ENCODE peak calls at places on chromosomes 1 and 21, in five cellular contexts. One of them, this sample, is unnamed.

GRCh38 chr1:206734499-206735142 is 36.0 kb upstream of the IL19 start:
- DNase-seq in transverse colon: peak; percentile 62
- DNase-seq in CD8-positive, alpha-beta T cell: peak; percentile 73
- DNase-seq in pancreas: no peak
- DNase-seq in A549: peak; percentile 78
- DNase-seq in this sample: peak; percentile 63

GRCh38 chr1:161486806-161487482 is 18.3 kb upstream of the FCGR2A start:
- DNase-seq in pancreas: no peak
- DNase-seq in transverse colon: peak; percentile 19
- DNase-seq in CD8-positive, alpha-beta T cell: peak; percentile 14
- DNase-seq in A549: peak; percentile 48
- DNase-seq in this sample: no peak

GRCh38 chr1:53410100-53410541 is 49.1 kb upstream of the DMRTB1 start:
- DNase-seq in A549: no peak
- DNase-seq in CD8-positive, alpha-beta T cell: no peak
- DNase-seq in transverse colon: no peak
- DNase-seq in pancreas: no peak
- DNase-seq in this sample: no peak

GRCh38 chr1:235532350-235532749 is 28.1 kb upstream of the B3GALNT2 start:
- DNase-seq in A549: no peak
- DNase-seq in CD8-positive, alpha-beta T cell: no peak
- DNase-seq in pancreas: no peak
- DNase-seq in transverse colon: no peak
- DNase-seq in this sample: no peak

GRCh38 chr21:34845521-34846213 is 176.9 kb downstream of the CLIC6 start:
- DNase-seq in transverse colon: peak; percentile 53
- DNase-seq in A549: no peak
- DNase-seq in pancreas: no peak
- DNase-seq in CD8-positive, alpha-beta T cell: no peak
- DNase-seq in this sample: no peak

GRCh38 chr1:98034505-98034904 is 113.7 kb upstream of the DPYD start:
- DNase-seq in A549: no peak
- DNase-seq in pancreas: no peak
- DNase-seq in CD8-positive, alpha-beta T cell: no peak
- DNase-seq in transverse colon: no peak
- DNase-seq in this sample: no peak

GRCh38 chr1:228814091-228814610 is 78.9 kb downstream of the RHOU start:
- DNase-seq in CD8-positive, alpha-beta T cell: no peak
- DNase-seq in transverse colon: no peak
- DNase-seq in A549: no peak
- DNase-seq in pancreas: no peak
- DNase-seq in this sample: no peak

GRCh38 chr1:172670316-172670715 is 11.4 kb downstream of the FASLG start:
- DNase-seq in transverse colon: no peak
- DNase-seq in pancreas: no peak
- DNase-seq in CD8-positive, alpha-beta T cell: no peak
- DNase-seq in A549: no peak
- DNase-seq in this sample: no peak

GRCh38 chr21:29308456-29308783 is 9.7 kb downstream of the BACH1 start:
- DNase-seq in transverse colon: no peak
- DNase-seq in CD8-positive, alpha-beta T cell: no peak
- DNase-seq in A549: no peak
- DNase-seq in pancreas: no peak
- DNase-seq in this sample: no peak

GRCh38 chr1:65564493-65564892 is 144.0 kb downstream of the LEPR start:
- DNase-seq in pancreas: no peak
- DNase-seq in A549: no peak
- DNase-seq in transverse colon: no peak
- DNase-seq in CD8-positive, alpha-beta T cell: no peak
- DNase-seq in this sample: no peak

DNA sequence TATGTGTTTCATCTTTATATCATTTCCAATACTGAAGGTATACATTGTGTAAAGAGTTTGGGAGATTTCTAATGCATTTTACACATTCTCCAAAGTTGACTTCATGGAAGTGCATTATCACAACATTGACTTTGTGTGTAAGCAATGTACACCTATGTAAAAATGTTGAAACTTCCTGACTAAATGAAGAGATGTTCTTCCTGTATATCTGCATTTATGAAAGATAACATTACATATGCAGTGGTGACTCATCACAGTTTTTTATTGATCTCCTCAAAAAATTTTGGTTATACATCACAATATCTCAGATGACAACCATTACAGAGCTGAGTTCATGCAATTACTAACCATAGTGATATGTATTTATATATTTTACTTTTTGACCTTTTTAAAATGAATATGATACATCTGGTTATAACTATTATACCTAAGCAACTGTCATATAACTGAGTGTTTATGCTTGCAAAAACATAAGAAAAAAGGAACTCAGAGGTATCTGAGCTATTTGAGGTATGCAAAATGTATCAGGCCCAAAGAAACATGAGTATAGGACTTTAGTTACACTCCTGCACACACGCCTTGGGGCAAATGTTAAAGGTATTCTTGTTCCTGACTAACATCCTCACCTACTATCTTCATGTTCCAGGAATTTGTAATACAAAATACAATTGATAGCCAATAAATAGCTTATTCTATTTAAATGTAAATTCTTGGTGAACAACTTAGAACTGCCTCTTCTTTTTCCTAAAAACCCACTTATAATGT is 88.2 kb upstream of the OLFM3 start:
- DNase-seq in CD8-positive, alpha-beta T cell: no peak
- DNase-seq in transverse colon: no peak
- DNase-seq in pancreas: no peak
- DNase-seq in A549: no peak
- DNase-seq in this sample: no peak
- H3K9me3 ChIP-seq in CD8-positive, alpha-beta T cell: no peaks in the 10 kb centered on the region
- H3K9me3 ChIP-seq in transverse colon: no peaks in the 10 kb centered on the region
- H3K9me3 ChIP-seq in pancreas: no peaks in the 10 kb centered on the region
- H3K9me3 ChIP-seq in A549: no peaks in the 10 kb centered on the region
- H3K9me3 ChIP-seq in this sample: no peaks in the 10 kb centered on the region

GRCh38 chr1:116740296-116740695 is 13.9 kb upstream of the CD2 start:
- DNase-seq in CD8-positive, alpha-beta T cell: no peak
- DNase-seq in transverse colon: no peak
- DNase-seq in pancreas: no peak
- DNase-seq in A549: no peak
- DNase-seq in this sample: no peak

GRCh38 chr1:116743535-116743934 is 10.7 kb upstream of the CD2 start:
- DNase-seq in pancreas: no peak
- DNase-seq in A549: no peak
- DNase-seq in CD8-positive, alpha-beta T cell: no peak
- DNase-seq in transverse colon: no peak
- DNase-seq in this sample: no peak

GRCh38 chr1:116739371-116740007 is 14.7 kb upstream of the CD2 start:
- DNase-seq in pancreas: no peak
- DNase-seq in CD8-positive, alpha-beta T cell: no peak
- DNase-seq in transverse colon: no peak
- DNase-seq in A549: no peak
- DNase-seq in this sample: no peak

GRCh38 chr1:116740726-116741125 is 13.5 kb upstream of the CD2 start:
- DNase-seq in transverse colon: no peak
- DNase-seq in A549: no peak
- DNase-seq in CD8-positive, alpha-beta T cell: no peak
- DNase-seq in pancreas: no peak
- DNase-seq in this sample: no peak

GRCh38 chr1:116741781-116742565 is 12.3 kb upstream of the CD2 start:
- DNase-seq in A549: no peak
- DNase-seq in pancreas: no peak
- DNase-seq in CD8-positive, alpha-beta T cell: no peak
- DNase-seq in transverse colon: no peak
- DNase-seq in this sample: no peak
- H3K9me3 ChIP-seq in A549: peaks cover 17% of the 10 kb centered on the region
- H3K9me3 ChIP-seq in pancreas: no peaks in the 10 kb centered on the region
- H3K9me3 ChIP-seq in CD8-positive, alpha-beta T cell: peaks cover 18% of the 10 kb centered on the region
- H3K9me3 ChIP-seq in transverse colon: peaks cover 25% of the 10 kb centered on the region
- H3K9me3 ChIP-seq in this sample: peaks cover 11% of the 10 kb centered on the region

GRCh38 chr1:16988210-16988609 is 7.8 kb upstream of the MFAP2 start:
- DNase-seq in pancreas: no peak
- DNase-seq in transverse colon: no peak
- DNase-seq in A549: no peak
- DNase-seq in CD8-positive, alpha-beta T cell: no peak
- DNase-seq in this sample: no peak
- H3K9me3 ChIP-seq in pancreas: no peaks in the 10 kb centered on the region
- H3K9me3 ChIP-seq in transverse colon: no peaks in the 10 kb centered on the region
- H3K9me3 ChIP-seq in A549: no peaks in the 10 kb centered on the region
- H3K9me3 ChIP-seq in CD8-positive, alpha-beta T cell: no peaks in the 10 kb centered on the region
- H3K9me3 ChIP-seq in this sample: no peaks in the 10 kb centered on the region

GRCh38 chr1:152502496-152503180 is 8.0 kb upstream of the LCE5A start:
- DNase-seq in A549: peak; percentile 43
- DNase-seq in pancreas: no peak
- DNase-seq in transverse colon: no peak
- DNase-seq in CD8-positive, alpha-beta T cell: no peak
- DNase-seq in this sample: no peak

GRCh38 chr1:152510503-152510902 is at the start of gene LCE5A:
- DNase-seq in transverse colon: no peak
- DNase-seq in CD8-positive, alpha-beta T cell: no peak
- DNase-seq in A549: no peak
- DNase-seq in pancreas: no peak
- DNase-seq in this sample: no peak

GRCh38 chr1:152506899-152507498 is 3.6 kb upstream of the LCE5A start:
- DNase-seq in pancreas: no peak
- DNase-seq in transverse colon: no peak
- DNase-seq in A549: no peak
- DNase-seq in CD8-positive, alpha-beta T cell: no peak
- DNase-seq in this sample: no peak

GRCh38 chr1:152501704-152502103 is 8.9 kb upstream of the LCE5A start:
- DNase-seq in CD8-positive, alpha-beta T cell: no peak
- DNase-seq in A549: peak; percentile 64
- DNase-seq in transverse colon: no peak
- DNase-seq in pancreas: no peak
- DNase-seq in this sample: no peak

GRCh38 chr1:152505083-152505482 is 5.5 kb upstream of the LCE5A start:
- DNase-seq in pancreas: no peak
- DNase-seq in CD8-positive, alpha-beta T cell: no peak
- DNase-seq in transverse colon: no peak
- DNase-seq in A549: no peak
- DNase-seq in this sample: no peak
- H3K9me3 ChIP-seq in pancreas: no peaks in the 10 kb centered on the region
- H3K9me3 ChIP-seq in CD8-positive, alpha-beta T cell: no peaks in the 10 kb centered on the region
- H3K9me3 ChIP-seq in transverse colon: no peaks in the 10 kb centered on the region
- H3K9me3 ChIP-seq in A549: no peaks in the 10 kb centered on the region
- H3K9me3 ChIP-seq in this sample: no peaks in the 10 kb centered on the region

GRCh38 chr1:76802094-76802493 is 65.2 kb upstream of the ST6GALNAC5 start:
- DNase-seq in CD8-positive, alpha-beta T cell: no peak
- DNase-seq in transverse colon: no peak
- DNase-seq in A549: no peak
- DNase-seq in pancreas: no peak
- DNase-seq in this sample: no peak
- H3K9me3 ChIP-seq in CD8-positive, alpha-beta T cell: no peaks in the 10 kb centered on the region
- H3K9me3 ChIP-seq in transverse colon: no peaks in the 10 kb centered on the region
- H3K9me3 ChIP-seq in A549: no peaks in the 10 kb centered on the region
- H3K9me3 ChIP-seq in pancreas: no peaks in the 10 kb centered on the region
- H3K9me3 ChIP-seq in this sample: no peaks in the 10 kb centered on the region

GRCh38 chr1:9722378-9722749 is 70.8 kb downstream of the PIK3CD start:
- DNase-seq in CD8-positive, alpha-beta T cell: no peak
- DNase-seq in pancreas: no peak
- DNase-seq in A549: no peak
- DNase-seq in transverse colon: no peak
- DNase-seq in this sample: no peak

GRCh38 chr1:9721606-9722377 is 70.3 kb downstream of the PIK3CD start:
- DNase-seq in A549: peak; percentile 18
- DNase-seq in pancreas: no peak
- DNase-seq in transverse colon: peak; percentile 48
- DNase-seq in CD8-positive, alpha-beta T cell: peak; percentile 75
- DNase-seq in this sample: peak; percentile 82

GRCh38 chr1:9723068-9723805 is 71.7 kb downstream of the PIK3CD start:
- DNase-seq in CD8-positive, alpha-beta T cell: no peak
- DNase-seq in transverse colon: no peak
- DNase-seq in pancreas: no peak
- DNase-seq in A549: no peak
- DNase-seq in this sample: no peak

GRCh38 chr1:9719978-9720722 is 68.6 kb downstream of the PIK3CD start:
- DNase-seq in pancreas: no peak
- DNase-seq in A549: no peak
- DNase-seq in transverse colon: no peak
- DNase-seq in CD8-positive, alpha-beta T cell: no peak
- DNase-seq in this sample: no peak

GRCh38 chr1:9720785-9721605 is 69.5 kb downstream of the PIK3CD start:
- DNase-seq in A549: no peak
- DNase-seq in transverse colon: no peak
- DNase-seq in pancreas: no peak
- DNase-seq in CD8-positive, alpha-beta T cell: no peak
- DNase-seq in this sample: no peak
- H3K9me3 ChIP-seq in A549: peaks cover 4% of the 10 kb centered on the region
- H3K9me3 ChIP-seq in transverse colon: no peaks in the 10 kb centered on the region
- H3K9me3 ChIP-seq in pancreas: no peaks in the 10 kb centered on the region
- H3K9me3 ChIP-seq in CD8-positive, alpha-beta T cell: no peaks in the 10 kb centered on the region
- H3K9me3 ChIP-seq in this sample: no peaks in the 10 kb centered on the region

DNA sequence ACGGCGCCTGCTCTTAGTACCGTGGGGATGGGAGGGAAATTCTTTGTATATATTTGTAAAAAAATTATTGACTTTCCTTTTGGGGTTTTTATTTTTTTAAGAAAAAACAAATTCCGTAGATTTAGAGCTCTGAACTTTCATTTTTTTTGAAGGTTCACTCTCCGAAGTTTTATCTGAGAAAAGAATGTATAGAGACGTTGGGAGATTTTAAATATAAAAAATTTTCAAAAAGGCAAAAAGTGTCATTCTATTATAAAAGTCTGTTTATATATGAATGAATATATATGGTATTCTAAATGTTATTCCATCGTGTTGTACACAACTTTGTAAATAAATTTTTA is 2.4 kb downstream of the FOXD3 start:
- DNase-seq in transverse colon: no peak
- DNase-seq in A549: no peak
- DNase-seq in pancreas: no peak
- DNase-seq in CD8-positive, alpha-beta T cell: no peak
- DNase-seq in this sample: no peak
- H3K9me3 ChIP-seq in transverse colon: no peaks in the 10 kb centered on the region
- H3K9me3 ChIP-seq in A549: no peaks in the 10 kb centered on the region
- H3K9me3 ChIP-seq in pancreas: no peaks in the 10 kb centered on the region
- H3K9me3 ChIP-seq in CD8-positive, alpha-beta T cell: peaks cover 4% of the 10 kb centered on the region
- H3K9me3 ChIP-seq in this sample: peaks cover 11% of the 10 kb centered on the region

DNA sequence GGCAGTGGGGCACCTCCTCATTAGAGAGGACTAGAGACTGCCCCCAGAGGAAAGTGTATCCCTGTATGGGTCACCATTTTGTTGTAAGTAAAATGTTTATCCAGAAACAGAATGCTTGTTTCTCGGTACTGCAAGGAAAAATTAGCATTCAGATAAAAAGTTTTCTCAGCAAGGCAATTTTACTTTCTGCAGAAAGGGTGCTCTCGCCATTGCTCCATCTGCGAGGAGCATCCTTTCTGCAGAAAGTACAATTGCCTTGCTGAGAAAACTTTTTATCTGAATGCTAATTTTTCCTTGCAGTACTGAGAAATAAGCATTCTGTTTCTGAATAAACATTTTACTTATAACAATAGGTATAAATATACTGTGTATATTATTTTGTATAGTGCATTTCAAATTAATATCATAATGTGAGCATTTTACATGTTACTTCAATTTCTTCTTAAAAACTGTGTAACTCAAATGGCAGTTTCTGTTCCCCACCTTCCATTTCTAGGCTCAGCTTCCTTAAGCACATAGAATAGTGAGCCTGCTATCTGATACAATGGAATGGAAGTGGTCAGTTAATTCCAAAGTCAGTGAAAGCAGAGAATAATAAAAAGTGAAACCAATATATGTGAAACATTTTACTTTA is 76.5 kb upstream of the DESI2 start:
- DNase-seq in CD8-positive, alpha-beta T cell: no peak
- DNase-seq in transverse colon: no peak
- DNase-seq in A549: no peak
- DNase-seq in pancreas: no peak
- DNase-seq in this sample: no peak
- H3K9me3 ChIP-seq in CD8-positive, alpha-beta T cell: peaks cover 16% of the 10 kb centered on the region
- H3K9me3 ChIP-seq in transverse colon: peaks cover 52% of the 10 kb centered on the region
- H3K9me3 ChIP-seq in A549: peaks cover 52% of the 10 kb centered on the region
- H3K9me3 ChIP-seq in pancreas: no peaks in the 10 kb centered on the region
- H3K9me3 ChIP-seq in this sample: peaks cover 5% of the 10 kb centered on the region

GRCh38 chr1:2165636-2166035 is 28.9 kb downstream of the FAAP20 start:
- DNase-seq in A549: no peak
- DNase-seq in transverse colon: no peak
- DNase-seq in CD8-positive, alpha-beta T cell: no peak
- DNase-seq in pancreas: no peak
- DNase-seq in this sample: no peak
- H3K9me3 ChIP-seq in A549: no peaks in the 10 kb centered on the region
- H3K9me3 ChIP-seq in transverse colon: no peaks in the 10 kb centered on the region
- H3K9me3 ChIP-seq in CD8-positive, alpha-beta T cell: no peaks in the 10 kb centered on the region
- H3K9me3 ChIP-seq in pancreas: no peaks in the 10 kb centered on the region
- H3K9me3 ChIP-seq in this sample: no peaks in the 10 kb centered on the region